ENCODE peak calls at places on chromosomes 6 and 20, in seven cellular contexts. F, D, V, X, I, T and G are unnamed samples.

GRCh38 chr6:142679907-142680306 is 265.1 kb downstream of the HIVEP2 start:
- DNase-seq in F (no peak), D (no peak), V (no peak), X (no peak), I (no peak), T (no peak), G (no peak)

GRCh38 chr20:62643521-62644043 is 1.3 kb downstream of the SLCO4A1 start:
- DNase-seq in F (no peak), D (no peak), V (no peak), X (no peak), I (no peak), T (no peak), G (no peak)

GRCh38 chr20:19992996-19993908 is 23.9 kb upstream of the NAA20 start:
- DNase-seq in F (peak; percentile 73), D (peak; percentile 99), V (peak; percentile 30), X (no peak), I (no peak), T (no peak), G (no peak)

GRCh38 chr20:40686434-40686882 is 2.6 kb downstream of the MAFB start:
- DNase-seq in F (no peak), D (no peak), V (peak; percentile 48), X (no peak), I (no peak), T (no peak), G (no peak)

GRCh38 chr6:41694815-41695536 is 40.4 kb downstream of the TFEB start:
- DNase-seq in F (no peak), D (no peak), V (no peak), X (no peak), I (no peak), T (no peak), G (no peak)

GRCh38 chr6:157443066-157443800 is 62.2 kb downstream of the ZDHHC14 start:
- DNase-seq in F (peak; percentile 94), D (peak; percentile 62), V (no peak), X (peak; percentile 41), I (peak; percentile 53), T (peak; percentile 73), G (no peak)

GRCh38 chr6:29943053-29943966 is 978 bp downstream of the HLA-A start:
- DNase-seq in F (no peak), D (no peak), V (peak; percentile 23), X (no peak), I (peak; percentile 24), T (no peak), G (peak; percentile 29)

GRCh38 chr6:2976571-2977085 is 5.3 kb upstream of the SERPINB6 start:
- DNase-seq in F (peak; percentile 62), D (peak; percentile 49), V (no peak), X (no peak), I (no peak), T (no peak), G (no peak)

GRCh38 chr20:2195614-2196013 is 94.0 kb downstream of the STK35 start:
- DNase-seq in F (no peak), D (no peak), V (peak; percentile 8), X (no peak), I (no peak), T (no peak), G (no peak)

GRCh38 chr6:17725083-17725482 is 18.4 kb upstream of the NUP153 start:
- DNase-seq in F (no peak), D (no peak), V (peak; percentile 81), X (no peak), I (no peak), T (peak; percentile 72), G (no peak)

GRCh38 chr20:45291526-45291925 is 15.1 kb upstream of the RBPJL start:
- DNase-seq in F (no peak), D (no peak), V (no peak), X (no peak), I (no peak), T (no peak), G (no peak)

GRCh38 chr6:8707956-8708772 is 272.8 kb upstream of the SLC35B3 start:
- DNase-seq in F (peak; percentile 9), D (peak; percentile 23), V (peak; percentile 39), X (no peak), I (peak; percentile 18), T (peak; percentile 63), G (no peak)

GRCh38 chr20:53580376-53581111 is 13.1 kb downstream of the ZNF217 start:
- DNase-seq in F (no peak), D (no peak), V (no peak), X (no peak), I (no peak), T (no peak), G (no peak)

GRCh38 chr20:12458241-12458640 is 540.5 kb downstream of the BTBD3 start:
- DNase-seq in F (no peak), D (no peak), V (no peak), X (no peak), I (no peak), T (no peak), G (no peak)

GRCh38 chr6:46216879-46217278 is 46.1 kb upstream of the ENPP5 start:
- DNase-seq in F (no peak), D (no peak), V (no peak), X (no peak), I (no peak), T (no peak), G (no peak)

GRCh38 chr6:7204726-7205125 is 97.0 kb downstream of the RREB1 start:
- DNase-seq in F (peak; percentile 20), D (no peak), V (no peak), X (no peak), I (no peak), T (no peak), G (no peak)

GRCh38 chr20:38171301-38172010 is 6.4 kb upstream of the TGM2 start:
- DNase-seq in F (no peak), D (no peak), V (no peak), X (no peak), I (no peak), T (peak; percentile 23), G (no peak)

GRCh38 chr6:3388786-3389185 is 68.1 kb downstream of the SLC22A23 start:
- DNase-seq in F (no peak), D (no peak), V (no peak), X (peak; percentile 53), I (peak; percentile 65), T (no peak), G (peak; percentile 74)

GRCh38 chr20:326645-327031 is 1.3 kb downstream of the SOX12 start:
- DNase-seq in F (no peak), D (peak; percentile 23), V (no peak), X (no peak), I (no peak), T (peak; percentile 71), G (no peak)

GRCh38 chr20:327041-327945 is 1.9 kb downstream of the SOX12 start:
- DNase-seq in F (peak; percentile 72), D (peak; percentile 66), V (peak; percentile 98), X (peak; percentile 95), I (peak; percentile 95), T (peak; percentile 97), G (peak; percentile 89)

GRCh38 chr20:325043-325888 is at the start of gene SOX12:
- DNase-seq in F (peak; percentile 63), D (peak; percentile 59), V (peak; percentile 97), X (peak; percentile 98), I (peak; percentile 96), T (peak; percentile 99), G (peak; percentile 97)

GRCh38 chr20:324177-325042 is 942 bp upstream of the SOX12 start:
- DNase-seq in F (no peak), D (peak; percentile 77), V (peak; percentile 96), X (peak; percentile 93), I (peak; percentile 90), T (peak; percentile 97), G (peak; percentile 96)

GRCh38 chr20:325889-326644 is 715 bp downstream of the SOX12 start:
- DNase-seq in F (no peak), D (peak; percentile 26), V (peak; percentile 66), X (peak; percentile 82), I (peak; percentile 72), T (peak; percentile 87), G (peak; percentile 77)
- TF ChIP-seq CTCF in F (no peak), D (no peak), V (no peak), X (no peak), I (no peak), T (no peak), G (no peak)

GRCh38 chr6:125688138-125688537 is 61.3 kb upstream of the HEY2 start:
- DNase-seq in F (no peak), D (no peak), V (no peak), X (no peak), I (no peak), T (no peak), G (no peak)

GRCh38 chr6:125679128-125679527 is 70.3 kb upstream of the HEY2 start:
- DNase-seq in F (no peak), D (no peak), V (peak; percentile 64), X (no peak), I (no peak), T (no peak), G (no peak)

GRCh38 chr6:125679651-125680050 is 69.8 kb upstream of the HEY2 start:
- DNase-seq in F (no peak), D (no peak), V (no peak), X (no peak), I (no peak), T (no peak), G (no peak)

GRCh38 chr6:125678601-125679000 is 70.8 kb upstream of the HEY2 start:
- DNase-seq in F (no peak), D (no peak), V (no peak), X (no peak), I (no peak), T (no peak), G (no peak)

GRCh38 chr6:125682939-125683338 is 66.5 kb upstream of the HEY2 start:
- DNase-seq in F (no peak), D (no peak), V (no peak), X (no peak), I (no peak), T (no peak), G (no peak)
- TF ChIP-seq CTCF in F (no peak), D (no peak), V (no peak), X (no peak), I (no peak), T (no peak), G (no peak)

GRCh38 chr20:46402236-46402886 is 4.1 kb downstream of the ELMO2 start:
- DNase-seq in F (peak; percentile 15), D (no peak), V (no peak), X (no peak), I (no peak), T (no peak), G (no peak)

GRCh38 chr20:46406986-46407670 is 713 bp upstream of the ELMO2 start:
- DNase-seq in F (no peak), D (no peak), V (peak; percentile 28), X (peak; percentile 55), I (peak; percentile 45), T (peak; percentile 83), G (peak; percentile 66)

GRCh38 chr20:46408281-46408731 is 1.9 kb upstream of the ELMO2 start:
- DNase-seq in F (no peak), D (no peak), V (no peak), X (no peak), I (no peak), T (no peak), G (no peak)

GRCh38 chr20:46407671-46407996 is 1.2 kb upstream of the ELMO2 start:
- DNase-seq in F (no peak), D (no peak), V (no peak), X (no peak), I (no peak), T (no peak), G (no peak)

GRCh38 chr20:46406200-46406985 is at the start of gene ELMO2:
- DNase-seq in F (peak; percentile 94), D (peak; percentile 74), V (peak; percentile 99), X (peak; percentile 97), I (peak; percentile 95), T (peak; percentile 99), G (peak; percentile 97)
- TF ChIP-seq CTCF in F (no peak), D (peak; percentile 2), V (no peak), X (no peak), I (no peak), T (no peak), G (no peak)

GRCh38 chr6:67706388-67706787 is 928.7 kb upstream of the ADGRB3 start:
- DNase-seq in F (no peak), D (no peak), V (no peak), X (no peak), I (no peak), T (no peak), G (no peak)
- TF ChIP-seq CTCF in F (no peak), D (no peak), V (no peak), X (no peak), I (no peak), T (no peak), G (no peak)